ENCODE peak calls at places on chromosomes 12 and 14, in four cellular contexts. One of them, this sample, is unnamed.

GRCh38 chr12:75660107-75660530 is 148.7 kb upstream of the KRR1 start:
- DNase-seq in psoas muscle: no peak
- DNase-seq in tibial nerve: no peak
- DNase-seq in stomach: no peak
- DNase-seq in this sample: no peak

GRCh38 chr12:32052300-32052691 is 54.4 kb upstream of the BICD1 start:
- DNase-seq in psoas muscle: no peak
- DNase-seq in tibial nerve: no peak
- DNase-seq in stomach: no peak
- DNase-seq in this sample: no peak

GRCh38 chr12:115260807-115261161 is 576.8 kb upstream of the TBX3 start:
- DNase-seq in psoas muscle: no peak
- DNase-seq in tibial nerve: no peak
- DNase-seq in stomach: no peak
- DNase-seq in this sample: no peak

GRCh38 chr14:54901380-54902142 is 1.1 kb downstream of the GCH1 start:
- DNase-seq in psoas muscle: no peak
- DNase-seq in tibial nerve: no peak
- DNase-seq in stomach: no peak
- DNase-seq in this sample: no peak

GRCh38 chr12:116607039-116607438 is 47.9 kb downstream of the MAP1LC3B2 start:
- DNase-seq in psoas muscle: no peak
- DNase-seq in tibial nerve: no peak
- DNase-seq in stomach: no peak
- DNase-seq in this sample: no peak

GRCh38 chr12:45732936-45733335 is 3.4 kb downstream of the ARID2 start:
- DNase-seq in psoas muscle: no peak
- DNase-seq in tibial nerve: no peak
- DNase-seq in stomach: no peak
- DNase-seq in this sample: no peak

GRCh38 chr12:46442239-46442638 is 69.7 kb upstream of the SLC38A2 start:
- DNase-seq in psoas muscle: no peak
- DNase-seq in tibial nerve: no peak
- DNase-seq in stomach: no peak
- DNase-seq in this sample: no peak

GRCh38 chr12:53251477-53252348 is 16.4 kb upstream of the ESPL1 start:
- DNase-seq in psoas muscle: peak; percentile 90
- DNase-seq in tibial nerve: peak; percentile 46
- DNase-seq in stomach: peak; percentile 76
- DNase-seq in this sample: peak; percentile 63

GRCh38 chr12:65496617-65497016 is 218.1 kb downstream of the MSRB3 start:
- DNase-seq in psoas muscle: peak; percentile 69
- DNase-seq in tibial nerve: no peak
- DNase-seq in stomach: no peak
- DNase-seq in this sample: no peak

GRCh38 chr12:53660064-53660463 is 15.8 kb downstream of the ATP5MC2 start:
- DNase-seq in psoas muscle: no peak
- DNase-seq in tibial nerve: no peak
- DNase-seq in stomach: no peak
- DNase-seq in this sample: no peak

GRCh38 chr14:65412881-65413738 is 580 bp downstream of the FUT8 start:
- DNase-seq in psoas muscle: peak; percentile 50
- DNase-seq in tibial nerve: no peak
- DNase-seq in stomach: peak; percentile 74
- DNase-seq in this sample: peak; percentile 35

GRCh38 chr14:64792231-64792630 is 87.5 kb downstream of the SPTB start:
- DNase-seq in psoas muscle: no peak
- DNase-seq in tibial nerve: no peak
- DNase-seq in stomach: no peak
- DNase-seq in this sample: no peak

GRCh38 chr14:100871234-100872186 is 32.0 kb downstream of the RTL1 start:
- DNase-seq in psoas muscle: peak; percentile 34
- DNase-seq in tibial nerve: no peak
- DNase-seq in stomach: no peak
- DNase-seq in this sample: no peak

GRCh38 chr14:72565200-72565599 is 328.7 kb downstream of the DPF3 start:
- DNase-seq in psoas muscle: peak; percentile 75
- DNase-seq in tibial nerve: no peak
- DNase-seq in stomach: no peak
- DNase-seq in this sample: no peak

GRCh38 chr14:58298477-58298879 is at the start of gene ARID4A:
- DNase-seq in psoas muscle: peak; percentile 89
- DNase-seq in tibial nerve: peak; percentile 74
- DNase-seq in stomach: peak; percentile 87
- DNase-seq in this sample: no peak

GRCh38 chr14:23513005-23513412 is 38.6 kb downstream of the ZFHX2 start:
- DNase-seq in psoas muscle: no peak
- DNase-seq in tibial nerve: no peak
- DNase-seq in stomach: no peak
- DNase-seq in this sample: no peak

DNA sequence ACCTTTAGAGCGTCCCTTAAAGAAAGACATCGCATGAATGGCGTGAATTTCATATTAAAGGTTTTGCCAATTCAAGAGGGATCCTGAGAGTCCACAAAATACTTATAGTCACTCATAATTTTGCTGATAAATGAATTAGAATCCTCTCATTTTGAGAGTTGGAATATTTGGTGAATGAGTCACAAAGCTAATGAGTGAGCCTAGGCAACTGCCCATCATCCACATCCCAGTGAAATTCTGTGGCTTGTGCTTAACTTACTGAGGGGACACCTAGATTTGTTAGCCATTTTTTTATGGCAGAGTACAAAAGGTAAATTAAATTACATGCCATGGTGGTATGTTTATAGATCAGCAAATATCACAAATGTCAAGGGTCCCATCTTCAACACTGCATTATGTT is 12.7 kb upstream of the NOXRED1 start:
- DNase-seq in psoas muscle: no peak
- DNase-seq in tibial nerve: no peak
- DNase-seq in stomach: no peak
- DNase-seq in this sample: no peak
- H3K27ac ChIP-seq in psoas muscle: no peak overlapping the region
- H3K27ac ChIP-seq in tibial nerve: no peak overlapping the region
- H3K27ac ChIP-seq in stomach: no peak overlapping the region
- H3K27ac ChIP-seq in this sample: no peak overlapping the region

DNA sequence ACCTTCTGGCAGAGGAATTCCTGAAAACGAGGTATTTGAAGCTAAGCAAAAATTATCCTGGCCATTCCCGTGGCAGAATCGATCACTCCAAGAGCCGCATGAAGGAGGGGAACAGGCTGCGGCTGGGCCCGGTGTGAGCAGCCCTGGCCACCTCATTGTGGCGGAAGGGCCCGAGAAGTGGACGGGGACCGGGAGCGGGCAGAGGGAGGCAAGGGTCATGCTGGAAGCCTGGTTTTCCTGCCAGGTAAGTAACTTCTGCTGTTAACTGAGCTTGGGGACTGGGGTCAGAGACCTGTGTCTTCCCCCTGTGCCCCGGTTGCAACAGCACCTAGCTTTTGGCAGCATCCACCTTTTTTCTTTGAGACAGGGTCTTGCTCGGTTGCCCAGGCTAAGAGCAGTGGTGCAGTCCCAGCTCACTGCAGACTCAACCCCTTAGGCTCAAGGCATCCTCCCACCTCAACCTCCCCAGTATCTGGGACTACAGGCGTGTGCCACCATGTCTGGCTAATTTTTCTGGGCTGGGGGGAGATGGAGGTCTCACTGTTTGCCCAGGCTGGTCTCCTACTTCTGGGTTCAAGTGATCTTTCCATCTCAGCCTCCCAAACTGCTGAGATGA is 173.9 kb upstream of the MYL2 start:
- DNase-seq in psoas muscle: no peak
- DNase-seq in tibial nerve: no peak
- DNase-seq in stomach: no peak
- DNase-seq in this sample: no peak
- H3K27ac ChIP-seq in psoas muscle: no peak overlapping the region
- H3K27ac ChIP-seq in tibial nerve: no peak overlapping the region
- H3K27ac ChIP-seq in stomach: no peak overlapping the region
- H3K27ac ChIP-seq in this sample: no peak overlapping the region

DNA sequence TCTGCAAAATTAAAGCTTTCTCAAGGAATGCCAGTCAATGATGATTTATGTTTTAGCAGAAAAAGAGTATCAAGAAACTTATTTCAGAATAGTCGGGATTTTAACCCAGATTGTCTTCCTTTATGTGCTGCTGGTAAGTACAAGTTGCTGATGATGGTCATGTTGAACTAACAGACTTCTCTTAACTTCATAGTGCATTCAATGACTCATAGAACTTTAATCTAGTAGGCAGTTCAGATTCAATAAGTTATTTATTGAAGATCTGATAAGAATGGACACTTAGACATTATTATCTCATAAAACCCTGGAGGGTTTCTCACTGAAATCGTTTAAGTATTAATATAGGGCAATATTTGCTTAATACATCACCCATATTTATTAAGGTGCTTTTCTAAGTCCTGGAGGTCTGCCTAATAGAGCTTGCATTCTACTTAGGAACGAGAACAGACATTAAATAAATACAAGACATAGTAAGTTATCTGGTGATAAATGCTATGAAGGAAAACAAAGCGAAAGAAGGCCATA is 33.8 kb downstream of the TOGARAM1 start:
- DNase-seq in psoas muscle: no peak
- DNase-seq in tibial nerve: no peak
- DNase-seq in stomach: no peak
- DNase-seq in this sample: no peak
- H3K27ac ChIP-seq in psoas muscle: no peak overlapping the region
- H3K27ac ChIP-seq in tibial nerve: peak overlapping the region; percentile 63
- H3K27ac ChIP-seq in stomach: no peak overlapping the region
- H3K27ac ChIP-seq in this sample: no peak overlapping the region

DNA sequence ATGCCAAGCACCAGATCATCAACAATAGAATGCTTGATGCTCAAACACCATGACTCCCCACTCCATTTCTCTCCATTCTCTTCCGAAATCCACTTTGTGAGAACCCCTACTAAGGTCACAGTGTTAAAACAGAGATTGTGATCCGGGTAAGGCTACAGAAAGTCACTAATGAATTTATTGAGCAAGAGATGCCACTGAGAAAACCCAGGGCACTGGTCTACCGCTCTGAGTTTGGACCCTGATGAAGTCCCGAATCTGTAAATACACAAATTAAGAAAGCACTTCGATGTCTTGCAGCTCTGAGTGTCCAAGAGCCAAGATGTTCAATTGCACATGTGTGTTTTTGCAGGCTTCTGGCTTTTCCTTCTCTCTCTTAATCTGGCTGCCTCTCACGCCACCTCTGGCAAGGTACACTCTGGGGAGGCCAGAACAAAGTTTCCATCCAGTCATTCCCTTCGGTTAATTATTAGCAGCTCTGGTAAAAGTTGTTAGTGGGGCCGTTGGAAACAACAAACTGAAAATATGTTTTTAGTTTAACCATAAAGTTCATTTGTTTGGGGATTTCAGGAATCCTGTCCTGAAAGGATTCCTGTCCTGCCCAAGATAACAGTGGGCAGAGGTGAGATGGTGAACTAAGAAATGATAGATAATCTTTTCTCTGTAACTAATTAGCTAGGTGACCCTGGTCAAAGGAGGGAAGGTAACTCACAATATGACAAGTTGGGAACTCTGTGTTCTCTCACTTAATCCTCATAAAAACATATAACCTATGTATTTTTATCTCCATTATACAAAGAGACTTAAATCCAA is 75.4 kb downstream of the BTG1 start:
- DNase-seq in psoas muscle: no peak
- DNase-seq in tibial nerve: no peak
- DNase-seq in stomach: peak; percentile 80
- DNase-seq in this sample: no peak
- H3K27ac ChIP-seq in psoas muscle: no peak overlapping the region
- H3K27ac ChIP-seq in tibial nerve: no peak overlapping the region
- H3K27ac ChIP-seq in stomach: peak overlapping the region; percentile 78
- H3K27ac ChIP-seq in this sample: no peak overlapping the region